ENCODE peak calls at places on chromosomes 6 and 20, in ten cellular contexts. N is hepatocyte; X is psoas muscle; O is mesenchymal stem cell; Y is heart right ventricle; J is SJSA1; T is spleen; B is naive thymus-derived CD4-positive, alpha-beta T cell; M is uterus; Z is ascending aorta. W is an unnamed sample.
A peak's percentile ranks its signal among the peaks of the same experiment; 100 is the strongest.

GRCh38 chr6:71248306-71248705 is 40.3 kb upstream of the OGFRL1 start:
- DNase-seq in N (peak; percentile 26), X (no peak), O (peak; percentile 89), Y (peak; percentile 9), J (peak; percentile 16), T (no peak), B (no peak), M (no peak), Z (no peak), W (no peak)

GRCh38 chr20:54063998-54064676 is 6.3 kb downstream of the BCAS1 start:
- DNase-seq in N (no peak), X (no peak), O (no peak), Y (no peak), J (no peak), T (no peak), B (no peak), M (no peak), Z (no peak), W (no peak)

GRCh38 chr20:13220194-13220856 is 749 bp upstream of the ISM1 start:
- DNase-seq in N (peak; percentile 53), X (peak; percentile 76), O (peak; percentile 40), Y (peak; percentile 53), J (no peak), T (peak; percentile 79), B (peak; percentile 46), M (peak; percentile 28), Z (no peak), W (no peak)

GRCh38 chr6:145318952-145319351 is 416.4 kb downstream of the EPM2A start:
- DNase-seq in N (no peak), X (no peak), O (no peak), Y (no peak), J (no peak), T (no peak), B (no peak), M (no peak), Z (no peak), W (no peak)

GRCh38 chr6:98835149-98836024 is 1.0 kb downstream of the POU3F2 start:
- DNase-seq in N (peak; percentile 27), X (no peak), O (no peak), Y (no peak), J (peak; percentile 15), T (peak; percentile 75), B (no peak), M (no peak), Z (no peak), W (no peak)

GRCh38 chr6:32689531-32690505 is 23.4 kb upstream of the HLA-DQB1 start:
- DNase-seq in N (no peak), X (no peak), O (no peak), Y (no peak), J (no peak), T (no peak), B (no peak), M (no peak), Z (no peak), W (no peak)

GRCh38 chr20:1332749-1333300 is 3.9 kb upstream of the SDCBP2 start:
- DNase-seq in N (no peak), X (no peak), O (no peak), Y (no peak), J (no peak), T (no peak), B (no peak), M (no peak), Z (no peak), W (no peak)

GRCh38 chr6:64990652-64991304 is 716.2 kb downstream of the EYS start:
- DNase-seq in N (no peak), X (no peak), O (no peak), Y (no peak), J (no peak), T (no peak), B (no peak), M (no peak), Z (no peak), W (no peak)

DNA sequence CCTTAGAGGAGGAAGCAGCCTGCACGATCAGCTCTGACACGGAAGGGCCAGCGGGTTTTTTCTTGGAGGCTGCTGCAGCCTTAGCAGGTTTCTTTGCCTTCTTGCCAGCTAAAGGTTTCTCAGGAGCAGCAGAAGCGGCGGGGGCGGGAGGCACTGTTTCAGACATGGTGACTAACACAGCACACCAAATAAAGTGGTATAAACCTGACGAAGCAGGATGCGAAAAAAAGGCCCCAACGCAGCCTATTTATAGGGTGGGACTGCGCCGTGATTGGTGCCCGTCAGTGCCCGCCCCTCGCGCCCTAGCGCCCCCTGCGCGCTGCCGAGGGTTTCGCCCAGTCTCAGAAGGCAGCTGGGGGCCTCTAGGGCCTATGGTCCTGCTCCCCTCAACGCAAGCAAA is 55.0 kb downstream of the TRIM38 start:
- DNase-seq in N (no peak), X (peak; percentile 66), O (peak; percentile 80), Y (peak; percentile 78), J (no peak), T (peak; percentile 81), B (peak; percentile 66), M (peak; percentile 92), Z (peak; percentile 75), W (peak; percentile 74)
- H3K27ac ChIP-seq in N (no peak overlapping the region), X (peak overlapping the region; percentile 50), O (no peak overlapping the region), Y (peak overlapping the region; percentile 86), J (no peak overlapping the region), T (peak overlapping the region; percentile 70), B (peak overlapping the region; percentile 51), M (peak overlapping the region; percentile 86), Z (peak overlapping the region; percentile 80), W (peak overlapping the region; percentile 6)

DNA sequence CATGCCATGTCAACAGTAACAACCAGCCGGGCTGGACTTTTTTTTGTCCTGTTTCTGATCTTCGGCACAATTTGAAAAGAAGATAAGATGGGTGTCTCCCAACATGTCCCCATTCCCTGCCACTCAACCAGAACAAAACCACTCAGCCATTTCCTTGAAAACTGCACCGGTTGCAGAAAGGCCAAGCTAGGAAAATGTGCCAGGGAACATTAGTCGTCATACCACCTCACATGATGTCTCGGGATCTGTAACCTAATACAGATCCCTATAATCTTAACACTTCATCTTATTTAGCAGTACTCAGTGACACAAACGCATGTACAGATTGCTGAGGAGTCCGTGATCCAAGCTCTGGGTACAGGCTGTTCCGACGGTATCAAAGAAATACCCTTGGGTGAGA is 46.5 kb downstream of the ALDH8A1 start:
- DNase-seq in N (peak; percentile 13), X (no peak), O (no peak), Y (no peak), J (no peak), T (no peak), B (no peak), M (no peak), Z (no peak), W (no peak)
- H3K27ac ChIP-seq in N (peak overlapping the region; percentile 40), X (peak overlapping the region; percentile 25), O (no peak overlapping the region), Y (no peak overlapping the region), J (no peak overlapping the region), T (no peak overlapping the region), B (no peak overlapping the region), M (peak overlapping the region; percentile 26), Z (no peak overlapping the region), W (peak overlapping the region; percentile 45)

GRCh38 chr6:158706369-158706982 is 56.6 kb downstream of the SYTL3 start:
- DNase-seq in N (peak; percentile 82), X (peak; percentile 65), O (peak; percentile 70), Y (peak; percentile 36), J (peak; percentile 61), T (peak; percentile 58), B (no peak), M (peak; percentile 74), Z (no peak), W (no peak)

GRCh38 chr6:158707120-158707519 is 57.3 kb downstream of the SYTL3 start:
- DNase-seq in N (peak; percentile 83), X (no peak), O (peak; percentile 67), Y (peak; percentile 45), J (peak; percentile 55), T (no peak), B (no peak), M (peak; percentile 41), Z (no peak), W (no peak)

GRCh38 chr6:158703121-158703839 is 53.4 kb downstream of the SYTL3 start:
- DNase-seq in N (no peak), X (peak; percentile 87), O (no peak), Y (peak; percentile 53), J (no peak), T (peak; percentile 76), B (no peak), M (no peak), Z (no peak), W (no peak)

GRCh38 chr6:158705386-158706126 is 55.7 kb downstream of the SYTL3 start:
- DNase-seq in N (no peak), X (no peak), O (no peak), Y (no peak), J (no peak), T (peak; percentile 60), B (no peak), M (no peak), Z (no peak), W (no peak)

GRCh38 chr6:158703840-158704822 is 54.3 kb downstream of the SYTL3 start:
- DNase-seq in N (peak; percentile 90), X (peak; percentile 91), O (peak; percentile 59), Y (peak; percentile 75), J (peak; percentile 80), T (peak; percentile 96), B (peak; percentile 84), M (peak; percentile 60), Z (no peak), W (peak; percentile 43)
- H3K27ac ChIP-seq in N (peak overlapping the region; percentile 73), X (no peak overlapping the region), O (no peak overlapping the region), Y (peak overlapping the region; percentile 73), J (no peak overlapping the region), T (peak overlapping the region; percentile 68), B (peak overlapping the region; percentile 35), M (no peak overlapping the region), Z (peak overlapping the region; percentile 39), W (no peak overlapping the region)

DNA sequence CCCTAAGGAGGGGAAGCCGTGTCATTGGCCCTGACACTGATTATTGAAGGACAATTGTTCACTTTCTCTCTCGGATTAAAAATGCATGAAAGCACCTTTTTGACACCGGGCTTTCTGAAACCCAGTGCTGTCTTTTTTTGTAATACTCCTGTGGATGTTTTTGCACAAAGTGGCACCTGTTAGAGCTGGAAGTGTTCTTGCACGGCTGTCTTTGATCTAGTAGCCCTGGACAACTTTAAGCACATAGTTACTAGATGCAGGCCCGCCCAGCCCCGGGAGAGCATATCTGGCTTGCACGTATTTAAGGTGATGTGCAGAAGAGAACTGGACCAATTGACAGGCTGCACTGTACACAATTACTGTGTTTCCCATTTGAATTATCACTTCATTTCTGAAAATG is 72.6 kb downstream of the ARID1B start:
- DNase-seq in N (no peak), X (no peak), O (no peak), Y (no peak), J (no peak), T (no peak), B (no peak), M (no peak), Z (no peak), W (no peak)
- H3K27ac ChIP-seq in N (no peak overlapping the region), X (peak overlapping the region; percentile 82), O (no peak overlapping the region), Y (peak overlapping the region; percentile 65), J (no peak overlapping the region), T (no peak overlapping the region), B (no peak overlapping the region), M (no peak overlapping the region), Z (no peak overlapping the region), W (no peak overlapping the region)